ENCODE peak calls at places on chromosome 16, in four cellular contexts. F is testis, K is breast epithelium, X is left ventricle myocardium inferior. P is an unnamed sample. For H3K9me3, the result is how much of the 10 kb centered on the place peaks cover.

GRCh38 chr16:50676684-50677225 is 4.4 kb downstream of the SNX20 start:
- DNase-seq in F (no peak), K (no peak), X (no peak), P (no peak)

GRCh38 chr16:86355951-86356350 is 154.4 kb upstream of the FOXF1 start:
- DNase-seq in K (no peak), F (no peak), X (no peak), P (no peak)

GRCh38 chr16:4075534-4075933 is 40.7 kb downstream of the ADCY9 start:
- DNase-seq in K (no peak), X (no peak), F (peak), P (no peak)

GRCh38 chr16:50858877-50859627 is 117.2 kb downstream of the CYLD start:
- DNase-seq in X (no peak), K (no peak), F (no peak), P (no peak)

GRCh38 chr16:46748775-46749705 is 896 bp upstream of the MYLK3 start:
- DNase-seq in X (peak), K (no peak), F (peak), P (peak)

GRCh38 chr16:3141781-3142311 is 7.0 kb downstream of the ZNF213 start:
- DNase-seq in F (no peak), K (no peak), X (no peak), P (peak)

GRCh38 chr16:86533076-86533475 is 22.0 kb downstream of the MTHFSD start:
- DNase-seq in F (no peak), K (no peak), X (no peak), P (no peak)

GRCh38 chr16:49643429-49644142 is 212.3 kb downstream of the ZNF423 start:
- DNase-seq in X (no peak), F (no peak), K (no peak), P (no peak)

GRCh38 chr16:35908152-35908551 is 2448.7 kb downstream of the TP53TG3F start:
- DNase-seq in X (no peak), K (no peak), F (no peak), P (no peak)
- H3K9me3 ChIP-seq in X (under half), K (under half), F (under half), P (under half)

DNA sequence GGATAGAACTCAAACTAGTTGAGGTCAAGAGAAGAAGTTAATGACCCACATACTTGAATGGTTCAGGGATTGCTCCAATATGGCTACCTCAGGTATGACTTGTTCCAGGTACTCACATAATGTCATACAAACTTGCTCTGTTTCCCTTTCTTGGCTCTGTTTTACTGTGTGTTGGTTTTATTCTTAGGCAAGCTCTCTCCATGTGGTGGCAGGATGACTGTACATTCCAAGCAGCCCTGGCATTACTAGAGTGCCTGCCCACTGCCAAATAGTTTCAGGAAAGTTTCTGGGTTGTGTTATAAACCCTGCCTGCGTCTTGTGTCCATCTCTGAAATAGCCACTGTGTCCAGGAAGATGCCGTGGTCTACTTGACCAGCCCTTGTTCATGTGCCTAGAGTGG is 476.8 kb downstream of the SHISA9 start:
- DNase-seq in K (no peak), F (no peak), X (no peak), P (no peak)
- TF ChIP-seq CTCF in K (no peak), F (no peak), X (no peak), P (no peak)

GRCh38 chr16:68412061-68412460 is 36.2 kb downstream of the SMPD3 start:
- DNase-seq in X (no peak), K (no peak), F (no peak), P (no peak)
- H3K9me3 ChIP-seq in X (under half), K (under half), F (under half), P (under half)

GRCh38 chr16:685967-686366 is 1.8 kb upstream of the JMJD8 start:
- DNase-seq in X (no peak), K (no peak), F (no peak), P (no peak)
- TF ChIP-seq CTCF in X (peak), K (no peak), F (no peak), P (no peak)

DNA sequence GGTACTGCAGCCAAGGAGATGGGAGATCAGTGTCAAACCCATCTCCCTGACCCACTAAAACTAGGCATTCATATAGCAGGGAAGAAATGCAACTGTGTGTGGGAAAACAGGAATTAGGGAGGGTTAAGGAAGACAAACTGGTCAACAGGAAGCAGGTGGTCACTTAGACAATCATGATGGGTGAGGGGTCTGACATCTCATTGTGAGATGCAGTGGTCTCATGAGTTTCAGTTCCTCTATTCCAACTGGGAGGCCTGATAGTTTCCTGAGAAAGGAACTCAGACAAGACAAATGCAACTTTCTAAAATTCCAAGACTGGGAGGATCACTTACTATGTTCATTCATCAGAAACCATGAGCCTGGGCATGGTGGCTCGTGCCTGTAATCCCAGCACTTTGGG is 361.4 kb upstream of the C16orf82 start:
- DNase-seq in X (no peak), K (no peak), F (no peak), P (no peak)
- H3K9me3 ChIP-seq in X (under half), K (under half), F (under half), P (under half)

DNA sequence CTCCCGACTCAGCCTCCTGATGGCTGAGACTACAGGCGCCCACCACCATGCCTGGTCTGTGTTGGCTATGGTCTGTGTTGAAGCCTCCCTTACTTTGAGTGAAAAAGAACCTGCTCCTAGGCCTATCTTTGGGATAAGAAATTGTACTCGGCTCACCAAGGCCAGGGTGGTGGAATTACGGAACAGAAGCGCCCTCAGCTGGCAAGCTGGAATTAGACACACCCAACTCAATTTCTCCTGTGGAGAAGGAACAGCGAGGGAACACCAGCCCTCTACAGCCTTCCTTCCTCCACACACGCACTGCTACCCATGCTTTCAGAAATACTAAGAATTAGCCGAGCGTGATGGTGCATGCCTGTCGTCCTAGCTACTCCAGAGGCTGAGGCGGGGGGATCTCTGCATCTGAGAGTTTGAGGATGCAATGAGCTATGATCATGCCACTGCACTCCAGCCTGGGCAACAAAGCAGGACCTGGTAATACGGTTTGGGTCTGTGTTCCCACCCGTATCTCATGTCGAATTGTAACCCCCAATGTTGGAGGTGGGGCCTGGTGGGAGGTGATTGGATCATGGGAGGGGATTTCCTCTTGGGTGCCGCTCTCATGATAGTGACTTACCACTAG is 40.1 kb upstream of the RBBP6 start:
- DNase-seq in F (peak), K (no peak), X (no peak), P (no peak)
- TF ChIP-seq CTCF in F (peak), K (no peak), X (peak), P (no peak)

GRCh38 chr16:76756951-76757350 is 434.0 kb upstream of the MON1B start:
- DNase-seq in K (no peak), X (no peak), F (no peak), P (no peak)

GRCh38 chr16:76756423-76756822 is 434.6 kb upstream of the MON1B start:
- DNase-seq in X (no peak), F (no peak), K (no peak), P (no peak)
- H3K9me3 ChIP-seq in X (under half), F (under half), K (under half), P (under half)

DNA sequence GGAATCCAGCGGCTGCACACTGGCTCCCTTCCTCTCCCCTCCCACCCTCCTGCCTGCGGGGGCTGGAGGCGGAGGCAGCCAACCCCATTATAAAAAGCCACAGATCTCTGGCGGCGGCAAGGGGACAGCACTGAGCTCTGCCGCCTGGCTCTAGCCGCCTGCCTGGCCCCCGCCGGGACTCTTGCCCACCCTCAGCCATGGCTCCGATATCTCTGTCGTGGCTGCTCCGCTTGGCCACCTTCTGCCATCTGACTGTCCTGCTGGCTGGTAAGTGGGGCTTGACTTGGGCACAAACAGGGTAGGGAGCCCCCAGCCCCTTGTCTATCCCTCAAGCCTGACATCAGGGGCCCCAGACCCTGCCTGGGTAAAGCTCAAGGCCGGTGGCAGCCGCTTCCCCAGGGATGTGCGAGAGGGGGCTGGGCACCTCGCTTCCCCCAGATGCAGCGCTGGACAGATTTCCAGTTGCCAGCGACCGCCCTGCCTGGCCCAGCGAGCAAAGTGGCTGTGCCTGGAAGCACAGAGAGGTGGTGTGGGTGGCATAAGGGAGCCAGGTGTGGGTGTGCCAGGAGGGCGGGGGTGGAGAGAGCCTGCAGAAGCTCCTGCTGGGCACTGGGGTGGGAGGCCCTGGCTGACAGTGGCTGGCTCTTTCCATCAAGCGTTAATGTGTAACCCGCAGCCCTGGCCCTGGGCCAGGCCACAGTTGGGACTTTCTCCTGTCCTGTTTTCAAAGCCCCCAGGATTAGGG is at the start of gene CX3CL1:
- DNase-seq in K (peak), F (peak), X (peak), P (no peak)
- TF ChIP-seq CTCF in K (no peak), F (no peak), X (peak), P (no peak)